ENCODE peak calls at places on chromosomes 13 and 19, in five cellular contexts. Q is CD4-positive, alpha-beta T cell; Z is right lobe of liver; A is cardiac muscle cell; P is AG04450. K is an unnamed sample. For H3K9me3, the result is how much of the 10 kb centered on the place peaks cover.

GRCh38 chr13:112928958-112929777 is 39.8 kb upstream of the MCF2L start:
- DNase-seq in Q (no peak), Z (peak), A (no peak), P (no peak), K (no peak)

GRCh38 chr19:4970558-4971423 is 1.9 kb downstream of the KDM4B start:
- DNase-seq in Q (no peak), Z (peak), A (peak), P (no peak), K (no peak)

GRCh38 chr13:42970824-42971669 is 21.0 kb downstream of the EPSTI1 start:
- DNase-seq in Q (peak), Z (no peak), A (peak), P (no peak), K (no peak)

GRCh38 chr13:30159446-30159839 is 147.9 kb downstream of the KATNAL1 start:
- DNase-seq in Q (no peak), Z (no peak), A (no peak), P (peak), K (no peak)

GRCh38 chr19:5804516-5805464 is at the start of gene NRTN:
- DNase-seq in Q (no peak), Z (no peak), A (peak), P (no peak), K (no peak)

GRCh38 chr19:45468159-45468651 is 409 bp downstream of the FOSB start:
- DNase-seq in Q (peak), Z (no peak), A (peak), P (no peak), K (no peak)

GRCh38 chr19:2033825-2034159 is 17.3 kb downstream of the MKNK2 start:
- DNase-seq in Q (no peak), Z (peak), A (no peak), P (no peak), K (peak)

GRCh38 chr19:5154129-5154798 is 185.4 kb downstream of the KDM4B start:
- DNase-seq in Q (peak), Z (peak), A (peak), P (no peak), K (no peak)

GRCh38 chr19:31383553-31383952 is 34.3 kb upstream of the TSHZ3 start:
- DNase-seq in Q (no peak), Z (no peak), A (no peak), P (no peak), K (no peak)

GRCh38 chr19:9075064-9075964 is 11.5 kb upstream of the OR1M1 start:
- DNase-seq in Q (no peak), Z (peak), A (peak), P (peak), K (peak)

GRCh38 chr19:35973487-35973886 is 21.5 kb upstream of the SDHAF1 start:
- DNase-seq in Q (no peak), Z (no peak), A (no peak), P (no peak), K (no peak)

GRCh38 chr13:23928985-23929384 is 31.7 kb upstream of the C1QTNF9B start:
- DNase-seq in Q (no peak), Z (no peak), A (no peak), P (peak), K (no peak)

GRCh38 chr19:31725051-31725450 is 375.8 kb upstream of the TSHZ3 start:
- DNase-seq in Q (no peak), Z (no peak), A (peak), P (no peak), K (no peak)

GRCh38 chr19:28705008-28705407 is 507.9 kb downstream of the UQCRFS1 start:
- DNase-seq in Q (no peak), Z (no peak), A (peak), P (peak), K (no peak)

GRCh38 chr19:33430674-33431277 is 57.3 kb downstream of the CEBPG start:
- DNase-seq in Q (peak), Z (peak), A (peak), P (peak), K (peak)

GRCh38 chr13:20465218-20465879 is 60.3 kb downstream of the CRYL1 start:
- DNase-seq in Q (no peak), Z (no peak), A (no peak), P (no peak), K (no peak)

GRCh38 chr13:66612983-66613382 is 617.2 kb downstream of the PCDH9 start:
- DNase-seq in Q (no peak), Z (no peak), A (no peak), P (no peak), K (no peak)

GRCh38 chr19:21439372-21439771 is 42.4 kb downstream of the ZNF493 start:
- DNase-seq in Q (no peak), Z (no peak), A (no peak), P (no peak), K (no peak)

GRCh38 chr13:39892731-39893293 is 237.3 kb downstream of the COG6 start:
- DNase-seq in Q (no peak), Z (no peak), A (no peak), P (no peak), K (no peak)

DNA sequence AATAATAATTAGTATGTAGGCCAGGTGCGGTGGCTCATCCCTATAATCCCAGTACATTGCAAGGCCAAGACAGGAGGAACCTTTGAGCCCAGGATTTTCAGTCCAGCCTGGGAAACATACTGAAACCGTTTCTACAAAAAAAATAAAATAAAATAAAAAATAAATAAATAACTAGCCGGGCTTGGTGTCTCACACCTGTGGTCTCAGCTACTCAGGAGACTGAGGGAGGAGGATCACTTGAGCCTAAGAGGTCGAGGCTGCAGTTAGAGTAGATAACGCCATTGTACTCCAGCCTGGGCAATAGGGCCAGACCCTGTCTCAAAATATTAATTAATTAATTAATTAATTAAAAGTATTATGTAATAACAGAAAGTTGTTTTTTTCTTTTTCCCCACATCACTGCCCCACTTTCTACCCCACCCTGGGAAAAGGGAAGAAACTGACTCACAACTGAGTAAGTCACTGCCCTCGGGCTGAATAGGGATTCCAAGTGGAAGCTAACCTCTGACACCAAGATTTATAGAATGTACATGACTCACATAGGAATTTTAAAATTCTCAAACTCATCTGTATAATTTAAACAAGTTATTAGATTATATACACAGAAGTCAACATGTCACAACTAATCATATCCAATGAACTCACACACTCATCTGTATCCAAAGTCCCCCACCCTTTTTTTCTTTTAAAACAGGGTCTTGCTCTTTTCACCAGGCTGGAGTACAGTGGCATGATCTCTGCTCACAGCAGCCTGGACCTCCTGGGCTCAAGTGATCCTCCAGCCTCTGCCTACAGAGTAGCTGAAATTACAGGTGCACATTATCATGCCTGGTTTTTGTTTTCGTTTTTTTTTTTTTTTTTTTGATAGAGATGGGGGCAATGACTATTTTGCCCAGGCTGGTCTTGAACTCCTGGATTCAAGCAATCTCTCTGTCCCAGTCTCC is 12.5 kb downstream of the ZNF611 start:
- DNase-seq in Q (no peak), Z (no peak), A (no peak), P (peak), K (no peak)
- H3K9me3 ChIP-seq in Q (under half), Z (under half), A (under half), P (under half), K (under half)

GRCh38 chr19:52114691-52115090 is 19.1 kb upstream of the ZNF841 start:
- DNase-seq in Q (no peak), Z (no peak), A (no peak), P (no peak), K (no peak)

GRCh38 chr19:52110780-52111179 is 15.2 kb upstream of the ZNF841 start:
- DNase-seq in Q (no peak), Z (no peak), A (no peak), P (no peak), K (no peak)

GRCh38 chr19:52115526-52116053 is 20.0 kb upstream of the ZNF841 start:
- DNase-seq in Q (no peak), Z (no peak), A (no peak), P (no peak), K (no peak)

GRCh38 chr19:52112624-52113023 is 17.1 kb upstream of the ZNF841 start:
- DNase-seq in Q (no peak), Z (no peak), A (no peak), P (no peak), K (no peak)
- H3K9me3 ChIP-seq in Q (half or more), Z (half or more), A (under half), P (under half), K (half or more)

GRCh38 chr19:58037927-58038687 is 4.3 kb downstream of the ZSCAN1 start:
- DNase-seq in Q (no peak), Z (no peak), A (no peak), P (no peak), K (no peak)
- H3K9me3 ChIP-seq in Q (half or more), Z (under half), A (under half), P (half or more), K (under half)

GRCh38 chr13:80011448-80012212 is 329.3 kb downstream of the SPRY2 start:
- DNase-seq in Q (no peak), Z (no peak), A (no peak), P (no peak), K (no peak)
- H3K9me3 ChIP-seq in Q (under half), Z (under half), A (under half), P (under half), K (under half)

DNA sequence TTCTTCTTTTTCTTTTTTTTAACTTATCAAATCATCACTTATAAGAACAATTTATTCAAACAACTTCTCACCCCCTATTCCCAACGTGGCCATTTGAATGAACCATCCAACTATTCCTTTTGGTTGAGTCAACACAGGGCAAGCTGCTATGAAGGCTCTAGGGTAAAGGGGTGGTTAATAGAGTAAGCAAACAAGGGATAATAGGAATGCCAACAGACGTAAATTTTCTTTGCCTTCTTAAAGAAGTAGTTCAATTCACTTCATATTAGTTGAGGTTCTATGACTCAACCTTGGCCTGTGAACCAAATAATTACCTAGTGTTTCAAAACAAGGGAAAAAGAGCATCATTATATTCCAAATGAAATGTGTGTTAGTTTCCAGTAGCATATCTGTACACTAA is 1383.8 kb upstream of the SLC10A2 start:
- DNase-seq in Q (no peak), Z (no peak), A (no peak), P (no peak), K (no peak)
- H3K9me3 ChIP-seq in Q (under half), Z (under half), A (under half), P (under half), K (under half)

GRCh38 chr19:57075125-57075524 is 44.7 kb upstream of the USP29 start:
- DNase-seq in Q (no peak), Z (no peak), A (no peak), P (no peak), K (no peak)
- H3K9me3 ChIP-seq in Q (under half), Z (under half), A (under half), P (half or more), K (under half)

DNA sequence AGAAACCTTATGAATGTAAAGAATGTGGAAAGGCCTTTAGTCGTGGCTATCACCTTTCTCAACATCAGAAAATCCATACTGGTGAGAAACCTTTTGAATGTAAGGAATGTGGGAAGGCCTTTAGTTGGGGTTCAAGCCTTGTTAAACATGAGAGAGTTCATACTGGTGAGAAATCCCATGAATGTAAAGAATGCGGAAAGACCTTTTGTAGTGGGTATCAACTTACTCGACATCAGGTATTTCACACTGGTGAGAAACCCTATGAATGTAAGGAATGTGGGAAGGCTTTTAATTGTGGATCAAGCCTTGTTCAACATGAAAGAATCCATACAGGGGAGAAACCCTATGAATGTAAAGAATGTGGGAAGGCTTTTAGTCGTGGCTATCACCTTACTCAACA is 20.8 kb downstream of the ZNF283 start:
- DNase-seq in Q (no peak), Z (no peak), A (no peak), P (no peak), K (no peak)
- H3K9me3 ChIP-seq in Q (half or more), Z (under half), A (under half), P (under half), K (half or more)